ENCODE peak calls at places on chromosomes 3 and 15, in ten cellular contexts. K, J, H, U, W, T, N, I, B and S are unnamed samples.

GRCh38 chr3:56862352-56863062 is 60.8 kb upstream of the ARHGEF3 start:
- DNase-seq in T (peak; percentile 76), W (no peak), U (no peak), H (no peak), J (peak; percentile 79), K (no peak), N (no peak), B (no peak), I (no peak), S (no peak)

GRCh38 chr3:190608850-190609589 is 95.1 kb downstream of the IL1RAP start:
- DNase-seq in H (no peak), W (no peak), B (no peak), T (no peak), K (no peak), N (no peak), U (no peak), J (no peak), I (no peak), S (no peak)

GRCh38 chr3:33403756-33404155 is 36.4 kb downstream of the UBP1 start:
- DNase-seq in I (no peak), B (no peak), U (no peak), N (no peak), J (no peak), T (no peak), H (no peak), K (no peak), W (no peak), S (no peak)

GRCh38 chr3:77655421-77655820 is 615.5 kb downstream of the ROBO2 start:
- DNase-seq in T (no peak), W (no peak), I (no peak), H (no peak), B (no peak), N (no peak), J (no peak), K (no peak), U (no peak), S (no peak)

GRCh38 chr15:23497710-23498111 is 50.7 kb upstream of the GOLGA6L2 start:
- DNase-seq in J (no peak), I (no peak), K (no peak), T (no peak), H (peak; percentile 15), B (no peak), N (no peak), W (no peak), U (peak; percentile 6), S (no peak)

GRCh38 chr15:100728371-100729201 is 126.2 kb downstream of the ASB7 start:
- DNase-seq in T (no peak), U (no peak), I (no peak), J (no peak), N (no peak), K (no peak), W (no peak), B (no peak), H (peak; percentile 45), S (no peak)

GRCh38 chr3:141458937-141459510 is 27.8 kb upstream of the RASA2 start:
- DNase-seq in I (no peak), U (no peak), H (no peak), W (no peak), J (no peak), N (no peak), B (no peak), K (no peak), T (no peak), S (no peak)

GRCh38 chr15:71709808-71710418 is 100.4 kb upstream of the NR2E3 start:
- DNase-seq in W (no peak), U (no peak), H (no peak), N (no peak), K (no peak), B (no peak), I (no peak), T (no peak), J (no peak), S (no peak)

GRCh38 chr15:99729920-99730319 is 3.3 kb downstream of the LYSMD4 start:
- DNase-seq in W (peak; percentile 29), K (no peak), N (peak; percentile 49), I (peak; percentile 45), J (peak; percentile 48), T (peak; percentile 60), U (peak; percentile 53), B (no peak), H (no peak), S (no peak)

DNA sequence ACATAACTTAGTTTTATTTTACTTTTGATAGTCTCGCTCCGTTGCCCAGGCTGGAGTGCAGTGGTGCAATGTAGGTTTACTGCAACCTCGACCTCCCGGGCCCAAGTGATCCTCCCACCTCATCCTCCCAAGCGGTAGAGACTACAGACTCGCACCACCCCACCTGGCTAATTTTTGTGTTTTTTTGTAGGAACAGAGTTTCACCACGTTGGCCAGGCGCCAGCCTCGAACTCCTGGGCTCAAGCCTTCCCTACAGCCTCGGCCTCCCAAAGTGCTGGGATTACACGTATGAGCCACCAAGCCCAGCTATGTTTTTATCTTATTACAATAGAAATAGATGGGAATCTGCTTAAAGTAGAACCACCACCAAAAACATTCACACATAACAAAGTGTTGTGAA is 2.9 kb downstream of the RNU5A-1 start:
- DNase-seq in J (no peak), U (no peak), W (no peak), N (no peak), T (no peak), I (no peak), B (no peak), K (no peak), H (no peak), S (no peak)
- H3K4me3 ChIP-seq in J (no peak overlapping the region), U (no peak overlapping the region), W (no peak overlapping the region), N (no peak overlapping the region), T (no peak overlapping the region), I (no peak overlapping the region), B (no peak overlapping the region), K (no peak overlapping the region), H (no peak overlapping the region), S (no peak overlapping the region)

DNA sequence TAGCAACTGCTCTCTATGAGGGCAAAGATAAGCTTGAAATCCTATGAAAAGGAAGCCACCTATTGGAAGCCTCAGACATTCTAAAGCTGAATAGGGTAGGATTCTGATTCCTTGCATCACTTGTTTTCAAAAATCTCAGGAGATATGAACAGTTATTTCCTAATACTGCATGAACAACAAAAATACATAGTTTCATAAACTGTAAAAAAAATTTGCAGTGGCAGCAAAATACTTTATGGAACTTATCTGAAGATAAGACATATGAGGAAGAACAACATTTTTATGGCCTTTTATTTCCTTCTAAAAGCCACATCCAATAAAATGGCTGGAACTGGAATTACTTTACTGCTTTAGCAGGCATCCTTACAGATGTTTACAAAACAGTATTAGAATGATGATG is 29.9 kb downstream of the AP3S2 start:
- DNase-seq in I (no peak), H (no peak), T (no peak), N (no peak), B (no peak), J (no peak), W (no peak), U (no peak), K (no peak), S (no peak)
- H3K36me3 ChIP-seq in I (no peaks in the 10 kb centered on the region), H (no peaks in the 10 kb centered on the region), T (no peaks in the 10 kb centered on the region), N (no peaks in the 10 kb centered on the region), B (peaks cover 37% of the 10 kb centered on the region), J (peaks cover 16% of the 10 kb centered on the region), W (no peaks in the 10 kb centered on the region), U (peaks cover 11% of the 10 kb centered on the region), K (no peaks in the 10 kb centered on the region), S (peaks cover 13% of the 10 kb centered on the region)

GRCh38 chr15:25092661-25093060 is 137.9 kb downstream of the SNRPN start:
- DNase-seq in K (no peak), I (no peak), H (no peak), U (no peak), J (no peak), B (no peak), W (no peak), N (no peak), T (no peak), S (no peak)

GRCh38 chr15:25095179-25095578 is 140.4 kb downstream of the SNRPN start:
- DNase-seq in I (no peak), H (no peak), K (no peak), T (no peak), J (no peak), B (no peak), N (no peak), U (no peak), W (no peak), S (no peak)

GRCh38 chr15:25093455-25094029 is 138.8 kb downstream of the SNRPN start:
- DNase-seq in I (no peak), J (no peak), K (no peak), H (no peak), T (no peak), N (no peak), B (no peak), W (peak; percentile 4), U (no peak), S (no peak)

GRCh38 chr15:25094066-25094465 is 139.3 kb downstream of the SNRPN start:
- DNase-seq in W (no peak), K (no peak), N (no peak), J (no peak), T (no peak), B (no peak), H (no peak), I (no peak), U (no peak), S (no peak)

GRCh38 chr15:25094519-25094918 is 139.7 kb downstream of the SNRPN start:
- DNase-seq in K (no peak), N (no peak), T (no peak), B (no peak), J (no peak), U (no peak), H (no peak), W (no peak), I (no peak), S (no peak)
- H3K9me3 ChIP-seq in K (peaks cover 48% of the 10 kb centered on the region), N (peaks cover 3% of the 10 kb centered on the region), T (no peaks in the 10 kb centered on the region), B (no peaks in the 10 kb centered on the region), J (peaks cover 45% of the 10 kb centered on the region), U (peaks cover 19% of the 10 kb centered on the region), H (no peaks in the 10 kb centered on the region), W (peaks cover 4% of the 10 kb centered on the region), I (peaks cover 41% of the 10 kb centered on the region), S (no peaks in the 10 kb centered on the region)

DNA sequence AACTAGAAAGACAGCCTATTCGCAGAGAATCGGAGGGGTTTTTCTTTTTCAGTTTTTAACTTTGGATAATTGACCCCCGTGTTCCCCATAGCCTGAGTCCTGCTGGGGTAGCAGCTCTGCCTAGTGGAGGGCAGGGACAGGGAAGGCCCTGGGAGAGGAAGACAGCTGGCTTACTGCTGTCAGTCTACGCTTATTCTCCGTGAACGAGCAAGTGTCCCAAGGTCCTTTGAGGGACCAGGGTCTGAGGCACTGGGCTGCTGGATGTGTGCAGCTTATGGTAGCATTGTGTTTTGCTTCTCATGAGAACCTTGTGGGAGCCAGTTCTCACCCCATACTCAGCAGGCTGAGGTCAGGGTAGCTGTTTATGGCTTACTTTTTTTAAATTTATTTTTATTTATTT is 3.0 kb downstream of the LIMD1 start:
- DNase-seq in K (no peak), U (no peak), T (no peak), H (no peak), N (no peak), W (peak; percentile 25), I (no peak), J (no peak), B (no peak), S (peak; percentile 32)
- H3K4me3 ChIP-seq in K (no peak overlapping the region), U (no peak overlapping the region), T (no peak overlapping the region), H (no peak overlapping the region), N (no peak overlapping the region), W (peak overlapping the region; percentile 2), I (peak overlapping the region; percentile 67), J (no peak overlapping the region), B (no peak overlapping the region), S (peak overlapping the region; percentile 63)